ENCODE peak calls at places on chromosomes 7 and 10, in five cellular contexts. T is HTR-8/SVneo, C is caudate nucleus, P is A549, J is activated B cell treated with CpG ODN at 0.5 μM for 24 hours. E is an unnamed sample.

GRCh38 chr10:49666685-49667084 is 12.8 kb upstream of the C10orf53 start:
- DNase-seq in J (no peak), P (no peak), C (no peak), T (no peak), E (no peak)

GRCh38 chr7:155490697-155491628 is 33.0 kb downstream of the EN2 start:
- DNase-seq in J (no peak), C (no peak), T (no peak), P (no peak), E (peak; percentile 53)

GRCh38 chr10:132953428-132953827 is 11.1 kb upstream of the CFAP46 start:
- DNase-seq in T (no peak), J (no peak), C (no peak), P (no peak), E (no peak)

GRCh38 chr7:155682484-155682883 is 38.0 kb downstream of the RBM33 start:
- DNase-seq in J (no peak), P (no peak), C (no peak), T (no peak), E (no peak)

GRCh38 chr7:25347360-25347759 is 119.1 kb upstream of the NPVF start:
- DNase-seq in C (no peak), P (no peak), T (no peak), J (no peak), E (no peak)

GRCh38 chr10:25425776-25426175 is 251.0 kb downstream of the GPR158 start:
- DNase-seq in T (no peak), C (no peak), J (no peak), P (no peak), E (no peak)

GRCh38 chr7:31249671-31250070 is 90.9 kb downstream of the NEUROD6 start:
- DNase-seq in T (no peak), P (no peak), C (no peak), J (no peak), E (no peak)

GRCh38 chr10:48614481-48615383 is 9.9 kb upstream of the ARHGAP22 start:
- DNase-seq in J (no peak), T (no peak), C (no peak), P (no peak), E (no peak)

GRCh38 chr7:112462236-112462635 is 12.0 kb downstream of the IFRD1 start:
- DNase-seq in C (no peak), J (no peak), P (peak; percentile 63), T (no peak), E (no peak)